ENCODE peak calls at places on chromosomes 2 and 18, in seven cellular contexts. X is A549, Z is prostate gland, L is left ventricle myocardium inferior, D is hippocampal formation, J is GM10248, M is kidney tubule cell. N is an unnamed sample.
A peak's percentile ranks its signal among the peaks of the same experiment; 100 is the strongest.

GRCh38 chr2:231373786-231374185 is 21.7 kb upstream of the B3GNT7 start:
- DNase-seq in X (no peak), M (no peak), J (no peak), D (no peak), L (no peak), Z (no peak), N (no peak)

GRCh38 chr2:201126308-201127127 is 10.6 kb downstream of the CFLAR start:
- DNase-seq in J (no peak), Z (no peak), D (no peak), L (no peak), M (no peak), X (no peak), N (no peak)

GRCh38 chr2:58046585-58047372 is at the start of gene VRK2:
- DNase-seq in X (peak; percentile 98), J (peak; percentile 90), Z (peak; percentile 88), D (peak; percentile 33), M (peak; percentile 97), L (peak; percentile 90), N (peak; percentile 99)

GRCh38 chr2:170512271-170512670 is 202.9 kb upstream of the SP5 start:
- DNase-seq in J (no peak), L (no peak), Z (peak; percentile 20), D (peak; percentile 77), X (no peak), M (no peak), N (peak; percentile 73)

GRCh38 chr2:129277611-129278010 is 701.9 kb upstream of the RAB6C start:
- DNase-seq in X (no peak), Z (no peak), J (no peak), M (peak; percentile 54), D (no peak), L (no peak), N (no peak)

GRCh38 chr2:151027147-151027546 is 234.5 kb downstream of the RBM43 start:
- DNase-seq in M (no peak), X (no peak), D (no peak), L (no peak), Z (no peak), J (no peak), N (no peak)

GRCh38 chr2:153474407-153474806 is 4.2 kb downstream of the RPRM start:
- DNase-seq in L (no peak), J (no peak), M (no peak), Z (no peak), X (no peak), D (no peak), N (peak; percentile 49)

GRCh38 chr2:65367517-65367916 is 64.9 kb downstream of the SPRED2 start:
- DNase-seq in J (no peak), M (peak; percentile 46), D (no peak), Z (peak; percentile 39), X (peak; percentile 88), L (no peak), N (peak; percentile 81)

GRCh38 chr18:39994521-39994920 is 1960.5 kb upstream of the PIK3C3 start:
- DNase-seq in L (no peak), Z (no peak), D (no peak), J (no peak), M (peak; percentile 4), X (no peak), N (no peak)

GRCh38 chr2:216211141-216211540 is 102.0 kb downstream of the XRCC5 start:
- DNase-seq in M (peak; percentile 62), X (no peak), L (no peak), J (no peak), Z (no peak), D (no peak), N (no peak)

GRCh38 chr18:26416652-26417150 is 131.7 kb downstream of the KCTD1 start:
- DNase-seq in D (no peak), L (no peak), J (no peak), M (no peak), Z (no peak), X (no peak), N (no peak)

GRCh38 chr2:184053326-184053725 is 545.0 kb upstream of the ZNF804A start:
- DNase-seq in D (no peak), Z (peak; percentile 48), L (no peak), J (no peak), X (peak; percentile 14), M (peak; percentile 22), N (no peak)

GRCh38 chr18:55150001-55150400 is 190.7 kb upstream of the CCDC68 start:
- DNase-seq in M (no peak), X (no peak), L (no peak), Z (no peak), D (no peak), J (no peak), N (no peak)